ENCODE peak calls at places on chromosomes 12 and 14, in nine cellular contexts. I, U, E, B, L, W, C, Z and R are unnamed samples.

GRCh38 chr14:91332448-91333059 is 85.1 kb downstream of the CCDC88C start:
- DNase-seq in I (no peak), U (no peak), E (peak; percentile 69), B (peak; percentile 72), L (no peak), W (no peak), C (no peak), Z (no peak), R (no peak)

GRCh38 chr14:31527087-31527486 is 34.1 kb upstream of the NUBPL start:
- DNase-seq in I (no peak), U (no peak), E (no peak), B (no peak), L (no peak), W (no peak), C (no peak), Z (no peak), R (no peak)

GRCh38 chr12:50110762-50111416 is 1.1 kb upstream of the COX14 start:
- DNase-seq in I (peak; percentile 87), U (no peak), E (peak; percentile 73), B (peak; percentile 87), L (no peak), W (peak; percentile 50), C (no peak), Z (peak; percentile 72), R (no peak)

GRCh38 chr12:56155256-56155845 is 2.8 kb upstream of the MYL6 start:
- DNase-seq in I (no peak), U (no peak), E (no peak), B (no peak), L (no peak), W (no peak), C (no peak), Z (no peak), R (no peak)

GRCh38 chr12:111589601-111590000 is 9.5 kb downstream of the ATXN2 start:
- DNase-seq in I (no peak), U (no peak), E (no peak), B (peak; percentile 37), L (no peak), W (no peak), C (no peak), Z (no peak), R (no peak)

GRCh38 chr12:59388176-59388575 is 207.7 kb upstream of the SLC16A7 start:
- DNase-seq in I (no peak), U (no peak), E (no peak), B (no peak), L (no peak), W (no peak), C (no peak), Z (no peak), R (no peak)

GRCh38 chr14:95146079-95146771 is 11.1 kb downstream of the DICER1 start:
- DNase-seq in I (no peak), U (no peak), E (peak; percentile 72), B (no peak), L (no peak), W (no peak), C (no peak), Z (no peak), R (no peak)

GRCh38 chr12:90945070-90945649 is 9.8 kb downstream of the CCER1 start:
- DNase-seq in I (no peak), U (no peak), E (peak; percentile 10), B (no peak), L (no peak), W (no peak), C (peak; percentile 24), Z (no peak), R (no peak)

GRCh38 chr14:49766839-49767238 is 1.1 kb upstream of the KLHDC2 start:
- DNase-seq in I (no peak), U (no peak), E (peak; percentile 37), B (no peak), L (no peak), W (no peak), C (no peak), Z (no peak), R (no peak)

GRCh38 chr14:53109028-53109687 is 44.0 kb downstream of the DDHD1 start:
- DNase-seq in I (no peak), U (peak; percentile 33), E (peak; percentile 51), B (peak; percentile 73), L (peak; percentile 82), W (no peak), C (no peak), Z (no peak), R (no peak)

GRCh38 chr12:42590324-42590934 is 883 bp upstream of the PRICKLE1 start:
- DNase-seq in I (peak; percentile 46), U (no peak), E (peak; percentile 16), B (peak; percentile 53), L (no peak), W (peak; percentile 27), C (no peak), Z (peak; percentile 16), R (no peak)

GRCh38 chr12:22899184-22899583 is 274.2 kb downstream of the ETNK1 start:
- DNase-seq in I (peak; percentile 56), U (no peak), E (no peak), B (no peak), L (no peak), W (no peak), C (no peak), Z (no peak), R (no peak)

GRCh38 chr14:94679106-94679819 is 67.1 kb downstream of the SERPINA3 start:
- DNase-seq in I (no peak), U (no peak), E (no peak), B (peak; percentile 15), L (no peak), W (no peak), C (peak; percentile 12), Z (no peak), R (no peak)

GRCh38 chr14:92646952-92647461 is 101.4 kb downstream of the LGMN start:
- DNase-seq in I (no peak), U (no peak), E (no peak), B (no peak), L (no peak), W (no peak), C (peak; percentile 48), Z (no peak), R (peak; percentile 89)

GRCh38 chr12:29230800-29231560 is 81.9 kb downstream of the FAR2 start:
- DNase-seq in I (no peak), U (no peak), E (no peak), B (no peak), L (no peak), W (no peak), C (no peak), Z (no peak), R (no peak)

GRCh38 chr14:63745858-63746425 is 18.1 kb upstream of the SGPP1 start:
- DNase-seq in I (no peak), U (no peak), E (peak; percentile 40), B (peak; percentile 83), L (peak; percentile 87), W (no peak), C (no peak), Z (no peak), R (no peak)

GRCh38 chr12:114119316-114119715 is 153.2 kb upstream of the RBM19 start:
- DNase-seq in I (no peak), U (no peak), E (no peak), B (no peak), L (no peak), W (no peak), C (no peak), Z (no peak), R (no peak)

GRCh38 chr14:23588884-23589598 is 10.5 kb upstream of the JPH4 start:
- DNase-seq in I (peak; percentile 88), U (peak; percentile 71), E (peak; percentile 94), B (peak; percentile 95), L (peak; percentile 54), W (peak; percentile 90), C (peak; percentile 91), Z (peak; percentile 85), R (peak; percentile 42)

GRCh38 chr14:52044791-52045522 is 23.9 kb downstream of the NID2 start:
- DNase-seq in I (no peak), U (no peak), E (no peak), B (no peak), L (no peak), W (no peak), C (peak; percentile 65), Z (no peak), R (peak; percentile 60)

DNA sequence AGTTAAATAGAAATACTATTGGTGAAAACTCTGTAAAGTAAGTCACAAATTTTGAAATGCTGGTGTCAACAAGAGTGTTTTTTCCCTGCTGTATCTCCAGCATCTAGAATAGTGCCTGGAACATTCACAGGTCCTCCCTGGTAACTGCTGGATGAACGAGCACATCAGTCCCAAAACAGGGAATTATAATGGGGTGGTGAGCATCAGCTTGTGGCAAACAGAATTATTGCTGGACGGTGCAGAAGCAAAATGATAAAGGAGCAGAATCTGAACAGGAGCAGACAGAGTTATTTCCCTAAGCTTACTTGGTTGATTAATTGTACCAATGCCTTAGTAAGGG is 129.9 kb downstream of the GRIP1 start:
- DNase-seq in I (no peak), U (no peak), E (no peak), B (no peak), L (no peak), W (no peak), C (no peak), Z (no peak), R (no peak)
- TF ChIP-seq CTCF in I (no peak), U (no peak), E (no peak), B (no peak), L (no peak), W (no peak), C (no peak), Z (no peak), R (no peak)

DNA sequence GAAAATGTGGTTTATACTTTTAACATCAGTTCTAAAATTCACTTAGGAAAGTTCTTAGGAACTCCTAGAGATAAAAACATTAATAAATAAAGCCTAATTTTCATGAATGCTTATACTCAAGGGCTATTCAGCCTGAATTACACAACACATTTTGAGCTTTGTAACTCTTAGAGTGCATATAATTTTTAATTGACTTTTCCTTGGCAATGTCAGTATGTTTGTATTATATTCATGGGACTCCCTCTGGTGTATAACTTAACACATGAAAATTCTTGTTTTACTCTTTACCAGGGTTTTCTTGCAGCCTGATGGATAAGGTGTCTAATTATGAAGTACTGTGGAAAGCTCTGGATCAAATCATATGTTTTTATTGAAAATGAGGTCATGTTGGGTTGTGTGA is 150.6 kb upstream of the HMGA2 start:
- DNase-seq in I (no peak), U (no peak), E (no peak), B (no peak), L (no peak), W (no peak), C (no peak), Z (no peak), R (no peak)
- TF ChIP-seq CTCF in I (no peak), U (no peak), E (peak; percentile 9), B (no peak), L (no peak), W (no peak), C (no peak), Z (no peak), R (no peak)

GRCh38 chr12:7716391-7716790 is 5.2 kb downstream of the DPPA3 start:
- DNase-seq in I (no peak), U (no peak), E (no peak), B (no peak), L (no peak), W (no peak), C (no peak), Z (no peak), R (no peak)
- TF ChIP-seq CTCF in I (peak; percentile 72), U (no peak), E (no peak), B (no peak), L (no peak), W (no peak), C (no peak), Z (no peak), R (no peak)

DNA sequence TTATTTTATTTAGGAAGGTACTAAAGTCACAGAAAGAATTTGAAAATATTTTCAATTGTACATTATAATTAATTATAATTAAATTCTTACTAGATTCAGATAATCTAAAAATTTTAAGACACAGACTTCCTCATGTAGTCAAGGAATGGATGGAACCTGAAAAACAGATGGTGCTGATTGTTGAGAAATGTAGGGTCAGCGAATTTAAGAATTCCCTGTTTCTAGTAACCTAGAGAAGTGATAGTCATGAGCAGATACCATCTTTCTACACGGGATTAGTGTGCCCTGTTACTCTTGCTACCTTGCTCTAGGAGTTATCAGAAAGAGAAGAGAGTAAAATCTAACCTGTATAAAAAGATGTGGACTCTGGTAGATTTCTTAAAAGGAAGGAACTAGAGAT is 37.5 kb upstream of the PTHLH start:
- DNase-seq in I (no peak), U (no peak), E (no peak), B (no peak), L (no peak), W (no peak), C (no peak), Z (no peak), R (no peak)
- TF ChIP-seq CTCF in I (no peak), U (no peak), E (no peak), B (no peak), L (no peak), W (no peak), C (no peak), Z (no peak), R (no peak)